ENCODE peak calls at places on chromosome 14, in seven cellular contexts. E is ovary, Y is suprapubic skin, Q is stomach, Z is A549, G is H1, H is K562. C is an unnamed sample.

GRCh38 chr14:102181187-102181586 is 41.5 kb downstream of the WDR20 start:
- DNase-seq in E (no peak), Y (no peak), Q (no peak), Z (no peak), G (no peak), H (no peak), C (no peak)

GRCh38 chr14:64510825-64511679 is 6.5 kb downstream of the ZBTB1 start:
- DNase-seq in E (no peak), Y (peak; percentile 68), Q (peak; percentile 76), Z (peak; percentile 32), G (peak; percentile 75), H (peak; percentile 21), C (peak; percentile 93)

GRCh38 chr14:104895786-104896642 is 28.7 kb upstream of the PLD4 start:
- DNase-seq in E (peak; percentile 43), Y (peak; percentile 63), Q (peak; percentile 70), Z (no peak), G (peak; percentile 46), H (no peak), C (no peak)

GRCh38 chr14:97564334-97564733 is 767.2 kb downstream of the VRK1 start:
- DNase-seq in E (no peak), Y (no peak), Q (no peak), Z (no peak), G (no peak), H (no peak), C (no peak)

GRCh38 chr14:51738754-51739153 is 87.0 kb downstream of the FRMD6 start:
- DNase-seq in E (no peak), Y (no peak), Q (no peak), Z (peak; percentile 31), G (no peak), H (no peak), C (no peak)

GRCh38 chr14:57816568-57817284 is 49.2 kb downstream of the SLC35F4 start:
- DNase-seq in E (no peak), Y (no peak), Q (no peak), Z (no peak), G (no peak), H (no peak), C (no peak)

GRCh38 chr14:103522028-103522581 is 525 bp downstream of the CKB start:
- DNase-seq in E (peak; percentile 85), Y (peak; percentile 76), Q (no peak), Z (no peak), G (peak; percentile 70), H (peak; percentile 63), C (no peak)

GRCh38 chr14:52683985-52684520 is 11.3 kb downstream of the ERO1A start:
- DNase-seq in E (no peak), Y (no peak), Q (no peak), Z (no peak), G (no peak), H (no peak), C (no peak)

GRCh38 chr14:103243764-103244737 is 90.0 kb upstream of the EIF5 start:
- DNase-seq in E (no peak), Y (no peak), Q (no peak), Z (no peak), G (no peak), H (no peak), C (no peak)

GRCh38 chr14:79544671-79545070 is 666.6 kb downstream of the DIO2 start:
- DNase-seq in E (no peak), Y (no peak), Q (no peak), Z (no peak), G (no peak), H (no peak), C (no peak)

GRCh38 chr14:105294142-105294597 is 6.6 kb downstream of the BRF1 start:
- DNase-seq in E (no peak), Y (no peak), Q (no peak), Z (no peak), G (no peak), H (no peak), C (no peak)

GRCh38 chr14:74974364-74975058 is 19.1 kb upstream of the PGF start:
- DNase-seq in E (no peak), Y (peak; percentile 45), Q (no peak), Z (no peak), G (no peak), H (no peak), C (no peak)

GRCh38 chr14:25049559-25050493 is at the start of gene STXBP6:
- DNase-seq in E (peak; percentile 75), Y (peak; percentile 80), Q (peak; percentile 77), Z (peak; percentile 11), G (peak; percentile 82), H (no peak), C (peak; percentile 15)

GRCh38 chr14:76924363-76925151 is 98.3 kb downstream of the LRRC74A start:
- DNase-seq in E (no peak), Y (no peak), Q (no peak), Z (no peak), G (peak; percentile 87), H (peak; percentile 18), C (no peak)

GRCh38 chr14:22978873-22979671 is 3.3 kb downstream of the AJUBA start:
- DNase-seq in E (no peak), Y (peak; percentile 81), Q (no peak), Z (no peak), G (no peak), H (no peak), C (no peak)

GRCh38 chr14:102732924-102733323 is 44.3 kb upstream of the TRAF3 start:
- DNase-seq in E (no peak), Y (no peak), Q (no peak), Z (no peak), G (no peak), H (no peak), C (no peak)

GRCh38 chr14:68755016-68755353 is 37.9 kb downstream of the ZFP36L1 start:
- DNase-seq in E (no peak), Y (no peak), Q (no peak), Z (no peak), G (no peak), H (no peak), C (no peak)

GRCh38 chr14:99562848-99563748 is 40.9 kb downstream of the CCDC85C start:
- DNase-seq in E (peak; percentile 89), Y (no peak), Q (peak; percentile 95), Z (peak; percentile 76), G (peak; percentile 92), H (peak; percentile 63), C (peak; percentile 25)

GRCh38 chr14:78902010-78902623 is 731.9 kb downstream of the NRXN3 start:
- DNase-seq in E (no peak), Y (no peak), Q (peak; percentile 31), Z (no peak), G (peak; percentile 63), H (peak; percentile 4), C (no peak)

GRCh38 chr14:76501156-76501555 is 125.2 kb downstream of the ESRRB start:
- DNase-seq in E (no peak), Y (no peak), Q (no peak), Z (no peak), G (no peak), H (no peak), C (no peak)

GRCh38 chr14:61608245-61609142 is 86.8 kb upstream of the HIF1A start:
- DNase-seq in E (no peak), Y (no peak), Q (no peak), Z (no peak), G (no peak), H (no peak), C (no peak)

GRCh38 chr14:75711134-75711795 is 50.2 kb downstream of the TTLL5 start:
- DNase-seq in E (peak; percentile 41), Y (no peak), Q (peak; percentile 40), Z (peak; percentile 68), G (peak; percentile 47), H (peak; percentile 21), C (no peak)

GRCh38 chr14:39175445-39176262 is 600 bp downstream of the PNN start:
- DNase-seq in E (no peak), Y (no peak), Q (no peak), Z (peak; percentile 38), G (no peak), H (peak; percentile 54), C (no peak)

GRCh38 chr14:39176263-39177167 is 1.5 kb downstream of the PNN start:
- DNase-seq in E (no peak), Y (no peak), Q (no peak), Z (no peak), G (no peak), H (no peak), C (no peak)

GRCh38 chr14:39177168-39177545 is 2.1 kb downstream of the PNN start:
- DNase-seq in E (no peak), Y (no peak), Q (no peak), Z (no peak), G (no peak), H (no peak), C (no peak)

GRCh38 chr14:39173198-39173597 is 1.9 kb upstream of the PNN start:
- DNase-seq in E (no peak), Y (no peak), Q (no peak), Z (no peak), G (no peak), H (no peak), C (no peak)

GRCh38 chr14:39174560-39175444 is at the start of gene PNN:
- DNase-seq in E (peak; percentile 96), Y (peak; percentile 99), Q (peak; percentile 96), Z (peak; percentile 96), G (peak; percentile 91), H (peak; percentile 84), C (peak; percentile 91)
- TF ChIP-seq CTCF in E (no peak), Y (no peak), Q (no peak), Z (no peak), G (no peak), H (no peak), C (no peak)

GRCh38 chr14:31229638-31230229 is 22.1 kb upstream of the HECTD1 start:
- DNase-seq in E (peak; percentile 52), Y (peak; percentile 86), Q (peak; percentile 86), Z (peak; percentile 98), G (peak; percentile 51), H (peak; percentile 67), C (peak; percentile 88)
- TF ChIP-seq EP300 in E (peak; percentile 49), Y (peak; percentile 75), Q (peak; percentile 88), Z (peak; percentile 93), G (no peak), H (peak; percentile 94), C (peak; percentile 98)

GRCh38 chr14:45114327-45114726 is 20.0 kb downstream of the FKBP3 start:
- DNase-seq in E (no peak), Y (no peak), Q (no peak), Z (no peak), G (no peak), H (no peak), C (no peak)
- H3K27ac ChIP-seq in E (no peak overlapping the region), Y (no peak overlapping the region), Q (no peak overlapping the region), Z (no peak overlapping the region), G (no peak overlapping the region), H (no peak overlapping the region), C (no peak overlapping the region)

GRCh38 chr14:73633517-73634332 is 11.1 kb upstream of the DNAL1 start:
- DNase-seq in E (peak; percentile 77), Y (peak; percentile 74), Q (peak; percentile 59), Z (peak; percentile 62), G (peak; percentile 82), H (peak; percentile 38), C (no peak)

GRCh38 chr14:73630009-73630780 is 14.6 kb upstream of the DNAL1 start:
- DNase-seq in E (no peak), Y (no peak), Q (no peak), Z (no peak), G (no peak), H (no peak), C (no peak)

GRCh38 chr14:73633115-73633514 is 11.7 kb upstream of the DNAL1 start:
- DNase-seq in E (no peak), Y (no peak), Q (no peak), Z (no peak), G (no peak), H (no peak), C (no peak)

GRCh38 chr14:73637830-73638229 is 7.0 kb upstream of the DNAL1 start:
- DNase-seq in E (no peak), Y (no peak), Q (no peak), Z (no peak), G (no peak), H (no peak), C (no peak)

GRCh38 chr14:73634333-73634833 is 10.4 kb upstream of the DNAL1 start:
- DNase-seq in E (peak; percentile 76), Y (no peak), Q (peak; percentile 51), Z (no peak), G (peak; percentile 93), H (no peak), C (no peak)
- TF ChIP-seq CTCF in E (peak; percentile 33), Y (no peak), Q (no peak), Z (no peak), G (peak; percentile 54), H (no peak), C (peak; percentile 23)